ENCODE peak calls at places on chromosome 22, in nine cellular contexts. Z is HL-60; B is chondrocyte; U is MV-4-11; Q is sciatic nerve; R is HTR-8/SVneo; N is activated CD4-positive, CD25-positive, alpha-beta regulatory T cell treated with anti-CD3 and anti-CD28 coated beads, Interleukin-2, amount 50 U/mL, for 16 hours; K is dorsolateral prefrontal cortex; S is fibroblast of villous mesenchyme. D is an unnamed sample.
A peak's percentile ranks its signal among the peaks of the same experiment; 100 is the strongest.

GRCh38 chr22:18121436-18122253 is 11.0 kb downstream of the TUBA8 start:
- DNase-seq in Z (no peak), B (no peak), U (no peak), Q (no peak), R (no peak), N (no peak), K (no peak), S (no peak), D (no peak)

GRCh38 chr22:29102300-29102699 is 29.5 kb downstream of the KREMEN1 start:
- DNase-seq in Z (no peak), B (no peak), U (no peak), Q (no peak), R (no peak), N (no peak), K (no peak), S (no peak), D (no peak)

GRCh38 chr22:38257650-38258246 is 15.1 kb downstream of the TMEM184B start:
- DNase-seq in Z (no peak), B (no peak), U (no peak), Q (no peak), R (no peak), N (no peak), K (no peak), S (no peak), D (no peak)

GRCh38 chr22:44381761-44382454 is 69.2 kb upstream of the SHISAL1 start:
- DNase-seq in Z (no peak), B (peak; percentile 60), U (no peak), Q (no peak), R (no peak), N (no peak), K (no peak), S (no peak), D (no peak)

GRCh38 chr22:30855266-30855665 is 113.3 kb downstream of the MORC2 start:
- DNase-seq in Z (no peak), B (no peak), U (no peak), Q (no peak), R (no peak), N (no peak), K (no peak), S (no peak), D (no peak)

GRCh38 chr22:39215430-39216142 is 29.2 kb downstream of the PDGFB start:
- DNase-seq in Z (no peak), B (peak; percentile 52), U (peak; percentile 75), Q (peak; percentile 55), R (no peak), N (no peak), K (no peak), S (no peak), D (no peak)

GRCh38 chr22:29737251-29738117 is 17.7 kb downstream of the CABP7 start:
- DNase-seq in Z (no peak), B (no peak), U (no peak), Q (no peak), R (no peak), N (no peak), K (no peak), S (no peak), D (no peak)

GRCh38 chr22:23834830-23835772 is 3.7 kb downstream of the DERL3 start:
- DNase-seq in Z (no peak), B (peak; percentile 85), U (no peak), Q (peak; percentile 56), R (no peak), N (no peak), K (peak; percentile 79), S (no peak), D (no peak)

GRCh38 chr22:38215156-38216038 is 13.6 kb downstream of the MAFF start:
- DNase-seq in Z (no peak), B (no peak), U (no peak), Q (peak; percentile 54), R (no peak), N (no peak), K (no peak), S (no peak), D (no peak)

GRCh38 chr22:47012589-47013365 is 250.3 kb downstream of the TBC1D22A start:
- DNase-seq in Z (peak; percentile 5), B (no peak), U (no peak), Q (no peak), R (no peak), N (no peak), K (no peak), S (peak; percentile 28), D (no peak)

GRCh38 chr22:32680895-32681294 is 120.6 kb upstream of the TIMP3 start:
- DNase-seq in Z (no peak), B (no peak), U (no peak), Q (no peak), R (no peak), N (no peak), K (no peak), S (no peak), D (no peak)

GRCh38 chr22:46916886-46917625 is 154.6 kb downstream of the TBC1D22A start:
- DNase-seq in Z (no peak), B (no peak), U (no peak), Q (peak; percentile 39), R (no peak), N (no peak), K (no peak), S (no peak), D (no peak)

GRCh38 chr22:24961217-24961844 is 8.8 kb downstream of the KIAA1671 start:
- DNase-seq in Z (no peak), B (no peak), U (no peak), Q (no peak), R (no peak), N (no peak), K (no peak), S (no peak), D (peak; percentile 45)

GRCh38 chr22:38973289-38974169 is 8.6 kb upstream of the APOBEC3B start:
- DNase-seq in Z (peak; percentile 21), B (peak; percentile 54), U (no peak), Q (no peak), R (peak; percentile 47), N (peak; percentile 24), K (no peak), S (peak; percentile 10), D (peak; percentile 75)

GRCh38 chr22:32617883-32618282 is 143.3 kb downstream of the FBXO7 start:
- DNase-seq in Z (no peak), B (no peak), U (no peak), Q (no peak), R (no peak), N (no peak), K (no peak), S (peak; percentile 68), D (no peak)

D was measured in OCI-M1.